ENCODE peak calls at places on chromosomes 1 and 21, in eight cellular contexts. S is psoas muscle, P is left lung, O is dorsolateral prefrontal cortex, I is endothelial cell, E is kidney epithelial cell, A is cardiac muscle cell, B is astrocyte of the spinal cord. M is an unnamed sample.

GRCh38 chr1:47224676-47225399 is 7.2 kb downstream of the TAL1 start:
- DNase-seq in S (no peak), P (no peak), O (no peak), I (peak), E (no peak), A (no peak), B (no peak), M (no peak)

GRCh38 chr1:94819945-94820746 is at the start of gene SLC44A3:
- DNase-seq in S (peak), P (peak), O (peak), I (peak), E (no peak), A (peak), B (peak), M (peak)

GRCh38 chr1:186175588-186175987 is 199.5 kb downstream of the TPR start:
- DNase-seq in S (no peak), P (no peak), O (no peak), I (no peak), E (no peak), A (no peak), B (no peak), M (no peak)

GRCh38 chr21:28832013-28832714 is 160.5 kb downstream of the LTN1 start:
- DNase-seq in S (no peak), P (no peak), O (no peak), I (no peak), E (no peak), A (peak), B (peak), M (peak)

GRCh38 chr1:33445108-33445507 is 14.2 kb upstream of the PHC2 start:
- DNase-seq in S (no peak), P (no peak), O (no peak), I (no peak), E (no peak), A (no peak), B (no peak), M (no peak)

GRCh38 chr1:75950176-75950575 is 18.0 kb upstream of the ASB17 start:
- DNase-seq in S (no peak), P (no peak), O (no peak), I (no peak), E (no peak), A (no peak), B (no peak), M (no peak)

GRCh38 chr1:236636017-236636416 is 31.7 kb upstream of the HEATR1 start:
- DNase-seq in S (peak), P (no peak), O (no peak), I (no peak), E (no peak), A (no peak), B (no peak), M (no peak)

GRCh38 chr1:186943891-186944686 is 115.3 kb downstream of the PLA2G4A start:
- DNase-seq in S (no peak), P (no peak), O (no peak), I (no peak), E (no peak), A (no peak), B (no peak), M (no peak)

GRCh38 chr1:215114154-215114933 is 31.8 kb downstream of the KCNK2 start:
- DNase-seq in S (no peak), P (no peak), O (no peak), I (no peak), E (peak), A (no peak), B (peak), M (peak)

GRCh38 chr1:47411441-47411840 is 4.6 kb upstream of the FOXE3 start:
- DNase-seq in S (no peak), P (no peak), O (no peak), I (no peak), E (no peak), A (no peak), B (no peak), M (no peak)

GRCh38 chr1:36099681-36100341 is 11.1 kb downstream of the ADPRS start:
- DNase-seq in S (peak), P (peak), O (peak), I (peak), E (no peak), A (peak), B (peak), M (peak)

GRCh38 chr21:42515708-42516502 is 2.3 kb downstream of the SLC37A1 start:
- DNase-seq in S (no peak), P (peak), O (no peak), I (no peak), E (no peak), A (peak), B (no peak), M (peak)

GRCh38 chr1:224697888-224698450 is 81.9 kb downstream of the CNIH3 start:
- DNase-seq in S (no peak), P (no peak), O (no peak), I (no peak), E (no peak), A (no peak), B (no peak), M (no peak)

GRCh38 chr1:224703702-224704408 is 87.7 kb downstream of the CNIH3 start:
- DNase-seq in S (no peak), P (no peak), O (no peak), I (no peak), E (no peak), A (no peak), B (no peak), M (no peak)

GRCh38 chr1:224704409-224704735 is 88.3 kb downstream of the CNIH3 start:
- DNase-seq in S (no peak), P (no peak), O (no peak), I (no peak), E (no peak), A (no peak), B (no peak), M (no peak)

GRCh38 chr1:224696891-224697765 is 81.0 kb downstream of the CNIH3 start:
- DNase-seq in S (no peak), P (no peak), O (no peak), I (no peak), E (peak), A (no peak), B (peak), M (no peak)

GRCh38 chr1:224700915-224701531 is 84.9 kb downstream of the CNIH3 start:
- DNase-seq in S (no peak), P (no peak), O (no peak), I (peak), E (no peak), A (peak), B (no peak), M (peak)
- TF ChIP-seq CTCF in S (no peak), P (no peak), O (no peak), I (no peak), E (peak), A (peak), B (peak), M (no peak)

DNA sequence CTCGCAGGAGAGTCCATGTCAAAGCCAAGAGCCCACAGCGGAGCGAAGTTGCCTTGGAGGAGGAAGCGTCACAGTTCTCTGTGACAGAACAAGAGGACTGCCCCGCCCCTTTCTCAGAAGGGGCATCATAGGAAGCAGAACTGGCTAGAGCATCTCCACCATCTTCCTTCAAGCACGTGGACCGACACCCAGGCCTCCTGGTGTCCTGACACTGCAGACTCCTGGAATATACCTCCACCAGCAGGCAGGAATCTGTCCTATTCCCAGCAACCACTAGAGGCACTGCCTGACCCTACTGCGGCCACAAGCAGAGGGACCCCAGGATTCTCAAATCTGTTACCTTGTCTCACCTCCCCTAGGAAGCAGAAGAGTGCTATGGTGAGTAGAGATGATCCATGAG is 37.8 kb downstream of the GPA33 start:
- DNase-seq in S (no peak), P (no peak), O (no peak), I (peak), E (no peak), A (peak), B (no peak), M (no peak)
- TF ChIP-seq CTCF in S (peak), P (peak), O (peak), I (peak), E (peak), A (peak), B (peak), M (peak)

GRCh38 chr1:63466759-63467158 is 56.3 kb downstream of the ITGB3BP start:
- DNase-seq in S (no peak), P (no peak), O (no peak), I (no peak), E (no peak), A (no peak), B (no peak), M (no peak)
- TF ChIP-seq CTCF in S (no peak), P (no peak), O (no peak), I (no peak), E (no peak), A (no peak), B (peak), M (no peak)

GRCh38 chr1:155649689-155650088 is 38.9 kb downstream of the YY1AP1 start:
- DNase-seq in S (no peak), P (no peak), O (no peak), I (no peak), E (no peak), A (no peak), B (no peak), M (no peak)

GRCh38 chr1:155645648-155646047 is 35.6 kb downstream of the MSTO1 start:
- DNase-seq in S (peak), P (no peak), O (no peak), I (no peak), E (no peak), A (no peak), B (peak), M (no peak)

GRCh38 chr1:155646307-155646706 is 36.3 kb downstream of the MSTO1 start:
- DNase-seq in S (peak), P (no peak), O (no peak), I (no peak), E (no peak), A (no peak), B (peak), M (no peak)

GRCh38 chr1:155650231-155650757 is 38.3 kb downstream of the YY1AP1 start:
- DNase-seq in S (no peak), P (no peak), O (no peak), I (no peak), E (no peak), A (no peak), B (no peak), M (no peak)

GRCh38 chr1:155648207-155649147 is 38.5 kb downstream of the MSTO1 start:
- DNase-seq in S (no peak), P (no peak), O (no peak), I (peak), E (peak), A (peak), B (peak), M (peak)
- TF ChIP-seq CTCF in S (peak), P (peak), O (peak), I (no peak), E (peak), A (peak), B (peak), M (peak)

GRCh38 chr1:45414746-45415145 is 74.5 kb upstream of the MUTYH start:
- DNase-seq in S (no peak), P (no peak), O (no peak), I (no peak), E (no peak), A (no peak), B (no peak), M (no peak)
- TF ChIP-seq CTCF in S (no peak), P (no peak), O (no peak), I (no peak), E (no peak), A (no peak), B (no peak), M (no peak)

GRCh38 chr1:117121589-117122296 is at the start of gene TRIM45:
- DNase-seq in S (peak), P (peak), O (peak), I (peak), E (peak), A (peak), B (peak), M (peak)
- TF ChIP-seq CTCF in S (peak), P (peak), O (peak), I (peak), E (peak), A (peak), B (peak), M (peak)

GRCh38 chr1:10791117-10791951 is 5.1 kb downstream of the CASZ1 start:
- DNase-seq in S (no peak), P (no peak), O (no peak), I (no peak), E (no peak), A (no peak), B (no peak), M (no peak)
- TF ChIP-seq CTCF in S (no peak), P (no peak), O (no peak), I (no peak), E (no peak), A (no peak), B (no peak), M (no peak)

GRCh38 chr1:83849191-83850061 is 149.5 kb downstream of the TTLL7 start:
- DNase-seq in S (no peak), P (no peak), O (no peak), I (no peak), E (no peak), A (no peak), B (no peak), M (no peak)
- TF ChIP-seq CTCF in S (no peak), P (no peak), O (no peak), I (no peak), E (no peak), A (no peak), B (no peak), M (no peak)